ENCODE peak calls at places on chromosome 7, in eight cellular contexts. J is Peyer's patch, L is breast epithelium, K is uterus, H is stomach, F is suprapubic skin, Z is GM12891, S is GM12878. N is an unnamed sample.

GRCh38 chr7:109945820-109946518 is 1145.0 kb upstream of the LRRN3 start:
- DNase-seq in L (no peak), J (no peak), H (no peak), F (no peak), S (no peak), K (no peak), Z (no peak), N (no peak)

GRCh38 chr7:76002822-76003221 is 8.4 kb upstream of the TMEM120A start:
- DNase-seq in K (no peak), S (no peak), L (no peak), H (no peak), J (no peak), F (no peak), Z (no peak), N (no peak)

GRCh38 chr7:1679326-1679965 is 9.4 kb downstream of the ELFN1 start:
- DNase-seq in J (no peak), L (peak), H (peak), K (no peak), F (peak), S (no peak), Z (no peak), N (no peak)

GRCh38 chr7:66627151-66627681 is 1.5 kb upstream of the KCTD7 start:
- DNase-seq in L (no peak), K (peak), Z (no peak), H (no peak), S (no peak), J (no peak), F (no peak), N (no peak)

GRCh38 chr7:45446195-45446944 is 127.8 kb upstream of the ADCY1 start:
- DNase-seq in J (no peak), S (peak), H (no peak), K (no peak), F (no peak), Z (no peak), L (no peak), N (no peak)

GRCh38 chr7:42217053-42217452 is 20.0 kb downstream of the GLI3 start:
- DNase-seq in Z (no peak), S (no peak), K (no peak), J (no peak), H (no peak), L (no peak), F (no peak), N (no peak)

GRCh38 chr7:32500922-32501341 is 5.6 kb downstream of the AVL9 start:
- DNase-seq in F (no peak), H (no peak), S (no peak), J (no peak), L (no peak), Z (no peak), K (no peak), N (no peak)

GRCh38 chr7:26858735-26859134 is 5.7 kb downstream of the SKAP2 start:
- DNase-seq in K (no peak), J (peak), H (no peak), F (no peak), Z (no peak), L (no peak), S (no peak), N (no peak)

GRCh38 chr7:100629117-100629711 is 12.1 kb downstream of the TFR2 start:
- DNase-seq in S (no peak), Z (no peak), F (no peak), K (no peak), J (no peak), L (no peak), H (peak), N (peak)

GRCh38 chr7:97298561-97298960 is 181.1 kb downstream of the SDHAF3 start:
- DNase-seq in F (no peak), H (no peak), Z (no peak), K (no peak), J (no peak), L (no peak), S (no peak), N (no peak)

GRCh38 chr7:71775648-71776047 is 636.5 kb downstream of the CALN1 start:
- DNase-seq in J (no peak), S (no peak), F (no peak), H (no peak), Z (no peak), L (no peak), K (no peak), N (no peak)

GRCh38 chr7:123435080-123435700 is 99.2 kb downstream of the IQUB start:
- DNase-seq in S (no peak), L (no peak), F (no peak), H (no peak), J (no peak), Z (no peak), K (no peak), N (no peak)

GRCh38 chr7:108286290-108286904 is 156.2 kb upstream of the LAMB4 start:
- DNase-seq in S (no peak), K (no peak), J (no peak), H (no peak), F (no peak), Z (no peak), L (no peak), N (no peak)

GRCh38 chr7:156950381-156950858 is 908 bp downstream of the NOM1 start:
- DNase-seq in H (no peak), S (no peak), K (no peak), L (no peak), J (no peak), F (no peak), Z (no peak), N (no peak)

GRCh38 chr7:39754326-39755120 is 131.2 kb downstream of the RALA start:
- DNase-seq in F (no peak), Z (no peak), K (peak), H (no peak), J (no peak), S (no peak), L (no peak), N (peak)

GRCh38 chr7:66379761-66380160 is 174.6 kb downstream of the TPST1 start:
- DNase-seq in H (no peak), Z (no peak), J (no peak), F (no peak), S (no peak), L (no peak), K (no peak), N (no peak)

GRCh38 chr7:102832694-102833093 is 80.1 kb upstream of the LRRC17 start:
- DNase-seq in Z (no peak), F (no peak), L (no peak), K (no peak), S (no peak), J (no peak), H (no peak), N (no peak)

GRCh38 chr7:150397376-150398107 is 18.4 kb downstream of the ZNF775 start:
- DNase-seq in S (no peak), H (no peak), F (no peak), K (no peak), Z (no peak), J (no peak), L (no peak), N (no peak)

GRCh38 chr7:117281562-117281961 is 41.3 kb downstream of the WNT2 start:
- DNase-seq in J (no peak), S (no peak), K (no peak), Z (no peak), L (no peak), H (no peak), F (no peak), N (no peak)
- TF ChIP-seq POLR2A in J (no peak), S (no peak), K (no peak), Z (no peak), L (no peak), H (no peak), F (no peak), N (no peak)

DNA sequence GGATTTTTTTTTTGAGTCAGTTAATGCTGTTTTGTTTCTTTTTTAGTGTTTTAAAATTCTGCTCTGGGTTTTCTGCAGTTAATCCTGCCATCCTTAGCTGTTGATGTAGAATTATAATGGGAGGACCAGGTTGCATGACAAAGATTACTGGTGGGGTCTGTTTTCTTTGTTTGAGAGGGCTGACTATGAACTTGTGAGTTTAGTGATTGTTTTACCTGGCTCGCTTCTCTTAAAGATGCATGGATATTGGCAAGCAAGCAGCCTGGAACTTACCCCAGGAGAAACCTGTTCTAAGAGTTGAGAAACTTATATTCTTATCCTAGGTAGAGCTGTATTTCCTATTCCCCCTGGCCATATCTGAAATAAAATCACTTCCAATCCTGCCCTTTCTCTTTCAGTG is 727.8 kb downstream of the GRM8 start:
- DNase-seq in J (no peak), L (no peak), Z (no peak), K (no peak), S (no peak), H (no peak), F (no peak), N (no peak)
- TF ChIP-seq POLR2A in J (no peak), L (no peak), Z (no peak), K (no peak), S (no peak), H (no peak), F (no peak), N (no peak)

DNA sequence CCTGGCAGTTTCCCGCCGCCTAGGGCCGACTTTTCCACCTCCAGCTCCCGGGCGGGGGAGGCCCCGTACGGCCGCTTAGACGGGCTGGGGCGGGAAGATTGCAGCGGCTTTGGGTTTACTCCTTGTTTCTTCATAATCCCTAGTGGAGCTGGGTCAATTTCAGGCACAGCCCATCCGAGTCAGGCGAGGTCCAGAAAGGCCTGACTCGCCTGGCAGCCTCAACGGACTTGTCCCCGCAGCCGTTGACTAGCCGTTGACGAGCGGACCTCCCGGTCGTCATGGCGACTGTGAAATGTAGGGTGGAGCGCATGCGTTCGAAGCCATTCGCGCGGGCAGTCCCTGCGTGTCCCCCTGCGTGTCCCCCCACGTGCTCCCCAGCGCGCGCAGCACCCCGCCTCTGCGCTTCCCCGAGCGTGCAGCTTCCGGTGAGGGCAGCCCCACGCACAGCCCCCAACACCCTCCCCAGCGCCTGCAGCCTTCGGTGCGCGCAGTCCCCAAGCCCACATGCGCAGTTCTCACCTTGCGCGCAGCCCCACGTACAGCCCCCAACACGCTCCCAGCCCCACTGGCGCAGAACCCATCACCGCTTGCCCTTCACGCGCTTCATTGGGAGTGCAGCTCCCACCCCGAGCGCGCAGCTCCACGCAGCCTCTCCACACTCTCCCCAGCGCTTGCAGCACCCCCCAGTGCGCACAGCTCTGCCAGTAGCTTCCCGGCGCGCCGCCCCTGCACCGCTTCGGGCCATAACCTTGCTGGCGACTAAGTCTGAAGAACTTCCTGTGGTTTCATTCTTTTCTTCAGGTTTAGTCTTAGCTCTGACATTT is 67.8 kb downstream of the TBX20 start:
- DNase-seq in J (no peak), L (no peak), F (no peak), H (no peak), Z (no peak), K (no peak), S (no peak), N (peak)
- TF ChIP-seq POLR2A in J (no peak), L (no peak), F (no peak), H (no peak), Z (no peak), K (no peak), S (no peak), N (peak)

DNA sequence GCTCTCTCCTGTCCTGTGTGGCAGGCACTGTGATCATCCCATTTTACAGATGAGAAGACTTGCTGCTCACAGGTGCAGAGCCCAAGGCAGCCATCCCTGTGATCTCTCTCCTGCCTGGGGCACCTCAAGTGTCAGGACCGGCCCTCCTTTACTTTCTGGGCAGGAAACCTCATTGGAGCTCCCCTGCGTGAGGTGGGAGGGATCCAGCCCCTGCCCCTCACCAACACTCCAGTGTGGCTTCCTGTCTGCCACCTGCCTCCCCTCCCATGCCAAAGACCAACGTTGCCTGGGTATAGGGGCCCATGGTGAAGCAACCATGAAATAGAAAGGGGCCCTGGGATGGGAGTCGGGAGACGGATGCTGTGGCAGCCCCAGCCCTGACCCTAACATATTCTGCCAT is 91.2 kb upstream of the MYL10 start:
- DNase-seq in Z (no peak), F (no peak), S (no peak), H (no peak), J (no peak), K (no peak), L (no peak), N (no peak)
- TF ChIP-seq POLR2A in Z (no peak), F (no peak), S (no peak), H (no peak), J (no peak), K (no peak), L (no peak), N (no peak)

GRCh38 chr7:116354171-116354545 is 143.8 kb downstream of the TES start:
- DNase-seq in K (peak), L (no peak), J (no peak), Z (no peak), H (peak), F (peak), S (no peak), N (no peak)

GRCh38 chr7:116356333-116356965 is 143.1 kb upstream of the CAV2 start:
- DNase-seq in Z (no peak), K (no peak), S (no peak), L (no peak), H (peak), J (no peak), F (no peak), N (no peak)

GRCh38 chr7:116353614-116354013 is 143.3 kb downstream of the TES start:
- DNase-seq in S (no peak), K (peak), L (no peak), Z (no peak), H (peak), F (peak), J (no peak), N (no peak)

GRCh38 chr7:116355423-116355765 is 144.1 kb upstream of the CAV2 start:
- DNase-seq in S (no peak), L (no peak), H (no peak), F (no peak), K (no peak), J (no peak), Z (no peak), N (no peak)

GRCh38 chr7:116354546-116355422 is 144.4 kb downstream of the TES start:
- DNase-seq in L (no peak), Z (no peak), K (peak), J (no peak), H (peak), F (peak), S (no peak), N (peak)
- TF ChIP-seq POLR2A in L (no peak), Z (no peak), K (no peak), J (no peak), H (no peak), F (no peak), S (no peak), N (no peak)

GRCh38 chr7:99557940-99558305 is 519 bp upstream of the ZNF655 start:
- DNase-seq in Z (no peak), K (no peak), S (no peak), L (no peak), J (no peak), F (no peak), H (no peak), N (peak)

GRCh38 chr7:99557196-99557607 is 1.2 kb upstream of the ZNF655 start:
- DNase-seq in Z (no peak), S (no peak), H (no peak), K (no peak), J (no peak), L (no peak), F (no peak), N (no peak)

GRCh38 chr7:99560834-99561734 is 2.6 kb downstream of the ZNF655 start:
- DNase-seq in S (no peak), J (no peak), F (no peak), Z (no peak), H (no peak), L (no peak), K (no peak), N (no peak)

GRCh38 chr7:99559276-99559915 is 954 bp downstream of the ZNF655 start:
- DNase-seq in S (no peak), Z (no peak), H (no peak), F (no peak), K (no peak), J (no peak), L (no peak), N (no peak)

DNA sequence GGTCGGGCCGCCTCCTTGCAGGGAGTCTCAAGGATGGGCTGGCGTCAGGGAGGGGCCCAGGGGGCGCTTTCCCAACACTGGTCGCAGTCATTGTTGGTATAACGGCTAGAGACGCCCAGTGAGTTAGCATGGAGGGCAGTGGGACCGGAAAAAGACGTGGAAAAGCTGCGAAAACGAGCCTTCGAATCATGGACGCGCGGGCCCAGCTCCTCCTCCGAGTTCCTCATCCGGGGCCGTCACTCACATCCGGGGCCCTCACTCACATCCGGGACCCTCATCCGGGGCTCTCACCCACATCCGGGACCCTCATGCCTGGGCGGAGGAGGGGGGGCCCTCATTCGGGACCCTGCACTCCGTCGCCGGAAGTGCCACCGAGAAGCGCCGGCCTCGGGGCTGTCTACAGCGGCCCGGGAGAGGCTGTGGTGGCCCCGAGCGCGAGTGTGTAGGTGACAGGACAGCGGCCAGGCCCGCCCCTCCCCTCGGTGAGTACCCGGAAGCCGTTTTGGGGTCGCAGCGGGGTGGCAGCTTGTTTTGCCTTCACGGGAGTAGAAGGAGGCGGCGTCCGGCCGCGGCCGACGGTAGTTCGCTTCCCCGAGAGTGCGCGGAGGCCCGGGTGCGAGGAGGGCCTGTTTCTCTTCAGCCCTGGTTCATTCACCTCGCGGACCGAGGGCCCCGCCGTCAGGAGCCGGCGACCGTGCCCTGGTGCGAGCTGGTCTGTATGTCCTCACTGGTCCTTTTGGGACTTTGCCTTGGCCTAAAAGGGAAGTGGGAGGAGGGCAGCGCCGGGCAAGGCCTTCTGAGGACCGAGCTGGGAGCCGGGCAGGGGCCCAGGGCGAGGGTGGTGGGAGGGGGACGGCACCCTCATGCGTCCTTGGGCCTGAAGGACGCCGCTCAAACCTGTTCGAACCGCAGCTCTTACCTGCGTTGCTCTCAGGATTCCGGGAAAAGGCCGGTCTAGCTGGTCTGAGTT is at the start of gene ZNF655:
- DNase-seq in H (peak), Z (peak), S (peak), F (peak), L (peak), K (peak), J (peak), N (peak)
- TF ChIP-seq POLR2A in H (peak), Z (peak), S (peak), F (no peak), L (peak), K (peak), J (peak), N (peak)

GRCh38 chr7:132045002-132045401 is 488.6 kb upstream of the PODXL start:
- DNase-seq in S (no peak), F (no peak), H (no peak), K (no peak), L (no peak), Z (no peak), J (no peak), N (no peak)
- TF ChIP-seq POLR2A in S (no peak), F (no peak), H (no peak), K (no peak), L (no peak), Z (no peak), J (no peak), N (no peak)

N was measured in H54.